ENCODE peak calls at places on chromosomes 3 and 15, in eight cellular contexts. One of them, this sample, is unnamed.

GRCh38 chr3:57706462-57706861 is 13.6 kb upstream of the DENND6A start:
- DNase-seq in colonic mucosa: peak; percentile 21
- DNase-seq in activated T-helper 1 cell treated with anti-CD3 and anti-CD28 coated beads, Interleukin-12 subunit alpha, Interleukin-12 subunit beta, Interleukin-2, Interleukin-4 antibody, amounts not matched to agents 30 ng/mL and 10 ng/mL and 1 ng/mL, durations not matched to agents 14 hours and 24 hours and 36 hours: no peak
- DNase-seq in activated T-helper 9 cell treated with anti-CD3 and anti-CD28 coated beads, Interleukin-2, amount 50 U/mL, for 16 hours: no peak
- DNase-seq in cerebellum: no peak
- DNase-seq in SK-MEL-5: no peak
- DNase-seq in M059J: peak; percentile 74
- DNase-seq in NCI-H460: no peak
- DNase-seq in this sample: no peak

GRCh38 chr3:129558772-129559564 is 16.0 kb downstream of the H1-8 start:
- DNase-seq in colonic mucosa: no peak
- DNase-seq in cerebellum: no peak
- DNase-seq in SK-MEL-5: no peak
- DNase-seq in M059J: peak; percentile 98
- DNase-seq in activated T-helper 9 cell treated with anti-CD3 and anti-CD28 coated beads, Interleukin-2, amount 50 U/mL, for 16 hours: no peak
- DNase-seq in NCI-H460: no peak
- DNase-seq in activated T-helper 1 cell treated with anti-CD3 and anti-CD28 coated beads, Interleukin-12 subunit alpha, Interleukin-12 subunit beta, Interleukin-2, Interleukin-4 antibody, amounts not matched to agents 30 ng/mL and 10 ng/mL and 1 ng/mL, durations not matched to agents 14 hours and 24 hours and 36 hours: no peak
- DNase-seq in this sample: no peak

GRCh38 chr3:62604746-62605351 is 231.5 kb upstream of the FEZF2 start:
- DNase-seq in NCI-H460: no peak
- DNase-seq in cerebellum: no peak
- DNase-seq in colonic mucosa: no peak
- DNase-seq in M059J: peak; percentile 24
- DNase-seq in SK-MEL-5: no peak
- DNase-seq in activated T-helper 1 cell treated with anti-CD3 and anti-CD28 coated beads, Interleukin-12 subunit alpha, Interleukin-12 subunit beta, Interleukin-2, Interleukin-4 antibody, amounts not matched to agents 30 ng/mL and 10 ng/mL and 1 ng/mL, durations not matched to agents 14 hours and 24 hours and 36 hours: no peak
- DNase-seq in activated T-helper 9 cell treated with anti-CD3 and anti-CD28 coated beads, Interleukin-2, amount 50 U/mL, for 16 hours: no peak
- DNase-seq in this sample: no peak

GRCh38 chr3:153829596-153830170 is 291.5 kb upstream of the ARHGEF26 start:
- DNase-seq in NCI-H460: peak; percentile 2
- DNase-seq in cerebellum: no peak
- DNase-seq in activated T-helper 1 cell treated with anti-CD3 and anti-CD28 coated beads, Interleukin-12 subunit alpha, Interleukin-12 subunit beta, Interleukin-2, Interleukin-4 antibody, amounts not matched to agents 30 ng/mL and 10 ng/mL and 1 ng/mL, durations not matched to agents 14 hours and 24 hours and 36 hours: no peak
- DNase-seq in colonic mucosa: no peak
- DNase-seq in M059J: peak; percentile 43
- DNase-seq in activated T-helper 9 cell treated with anti-CD3 and anti-CD28 coated beads, Interleukin-2, amount 50 U/mL, for 16 hours: no peak
- DNase-seq in SK-MEL-5: peak; percentile 5
- DNase-seq in this sample: no peak

GRCh38 chr3:8733332-8734094 is at the start of gene CAV3:
- DNase-seq in M059J: no peak
- DNase-seq in activated T-helper 9 cell treated with anti-CD3 and anti-CD28 coated beads, Interleukin-2, amount 50 U/mL, for 16 hours: no peak
- DNase-seq in cerebellum: no peak
- DNase-seq in colonic mucosa: no peak
- DNase-seq in NCI-H460: no peak
- DNase-seq in SK-MEL-5: no peak
- DNase-seq in activated T-helper 1 cell treated with anti-CD3 and anti-CD28 coated beads, Interleukin-12 subunit alpha, Interleukin-12 subunit beta, Interleukin-2, Interleukin-4 antibody, amounts not matched to agents 30 ng/mL and 10 ng/mL and 1 ng/mL, durations not matched to agents 14 hours and 24 hours and 36 hours: no peak
- DNase-seq in this sample: no peak

GRCh38 chr3:67381667-67382272 is 272.6 kb downstream of the SUCLG2 start:
- DNase-seq in colonic mucosa: no peak
- DNase-seq in NCI-H460: no peak
- DNase-seq in cerebellum: no peak
- DNase-seq in M059J: peak; percentile 2
- DNase-seq in SK-MEL-5: peak; percentile 42
- DNase-seq in activated T-helper 1 cell treated with anti-CD3 and anti-CD28 coated beads, Interleukin-12 subunit alpha, Interleukin-12 subunit beta, Interleukin-2, Interleukin-4 antibody, amounts not matched to agents 30 ng/mL and 10 ng/mL and 1 ng/mL, durations not matched to agents 14 hours and 24 hours and 36 hours: no peak
- DNase-seq in activated T-helper 9 cell treated with anti-CD3 and anti-CD28 coated beads, Interleukin-2, amount 50 U/mL, for 16 hours: no peak
- DNase-seq in this sample: peak; percentile 35

GRCh38 chr3:139909836-139910235 is 25.1 kb upstream of the CLSTN2 start:
- DNase-seq in cerebellum: no peak
- DNase-seq in NCI-H460: no peak
- DNase-seq in SK-MEL-5: no peak
- DNase-seq in colonic mucosa: no peak
- DNase-seq in M059J: no peak
- DNase-seq in activated T-helper 9 cell treated with anti-CD3 and anti-CD28 coated beads, Interleukin-2, amount 50 U/mL, for 16 hours: no peak
- DNase-seq in activated T-helper 1 cell treated with anti-CD3 and anti-CD28 coated beads, Interleukin-12 subunit alpha, Interleukin-12 subunit beta, Interleukin-2, Interleukin-4 antibody, amounts not matched to agents 30 ng/mL and 10 ng/mL and 1 ng/mL, durations not matched to agents 14 hours and 24 hours and 36 hours: no peak
- DNase-seq in this sample: no peak

GRCh38 chr15:68650901-68651709 is 72.3 kb downstream of the CORO2B start:
- DNase-seq in SK-MEL-5: peak; percentile 66
- DNase-seq in activated T-helper 9 cell treated with anti-CD3 and anti-CD28 coated beads, Interleukin-2, amount 50 U/mL, for 16 hours: peak; percentile 13
- DNase-seq in cerebellum: no peak
- DNase-seq in NCI-H460: peak; percentile 57
- DNase-seq in colonic mucosa: peak; percentile 63
- DNase-seq in M059J: no peak
- DNase-seq in activated T-helper 1 cell treated with anti-CD3 and anti-CD28 coated beads, Interleukin-12 subunit alpha, Interleukin-12 subunit beta, Interleukin-2, Interleukin-4 antibody, amounts not matched to agents 30 ng/mL and 10 ng/mL and 1 ng/mL, durations not matched to agents 14 hours and 24 hours and 36 hours: peak; percentile 29
- DNase-seq in this sample: peak; percentile 50

GRCh38 chr3:39639344-39640236 is 169.8 kb upstream of the MYRIP start:
- DNase-seq in activated T-helper 1 cell treated with anti-CD3 and anti-CD28 coated beads, Interleukin-12 subunit alpha, Interleukin-12 subunit beta, Interleukin-2, Interleukin-4 antibody, amounts not matched to agents 30 ng/mL and 10 ng/mL and 1 ng/mL, durations not matched to agents 14 hours and 24 hours and 36 hours: no peak
- DNase-seq in SK-MEL-5: peak; percentile 57
- DNase-seq in M059J: peak; percentile 93
- DNase-seq in cerebellum: no peak
- DNase-seq in colonic mucosa: no peak
- DNase-seq in NCI-H460: peak; percentile 90
- DNase-seq in activated T-helper 9 cell treated with anti-CD3 and anti-CD28 coated beads, Interleukin-2, amount 50 U/mL, for 16 hours: no peak
- DNase-seq in this sample: no peak

GRCh38 chr3:39210078-39210477 is 17.7 kb upstream of the XIRP1 start:
- DNase-seq in activated T-helper 1 cell treated with anti-CD3 and anti-CD28 coated beads, Interleukin-12 subunit alpha, Interleukin-12 subunit beta, Interleukin-2, Interleukin-4 antibody, amounts not matched to agents 30 ng/mL and 10 ng/mL and 1 ng/mL, durations not matched to agents 14 hours and 24 hours and 36 hours: no peak
- DNase-seq in M059J: no peak
- DNase-seq in NCI-H460: no peak
- DNase-seq in SK-MEL-5: no peak
- DNase-seq in colonic mucosa: no peak
- DNase-seq in cerebellum: no peak
- DNase-seq in activated T-helper 9 cell treated with anti-CD3 and anti-CD28 coated beads, Interleukin-2, amount 50 U/mL, for 16 hours: no peak
- DNase-seq in this sample: no peak

GRCh38 chr3:171417813-171418212 is 42.4 kb downstream of the TNIK start:
- DNase-seq in activated T-helper 9 cell treated with anti-CD3 and anti-CD28 coated beads, Interleukin-2, amount 50 U/mL, for 16 hours: no peak
- DNase-seq in SK-MEL-5: no peak
- DNase-seq in NCI-H460: no peak
- DNase-seq in M059J: peak; percentile 95
- DNase-seq in cerebellum: no peak
- DNase-seq in activated T-helper 1 cell treated with anti-CD3 and anti-CD28 coated beads, Interleukin-12 subunit alpha, Interleukin-12 subunit beta, Interleukin-2, Interleukin-4 antibody, amounts not matched to agents 30 ng/mL and 10 ng/mL and 1 ng/mL, durations not matched to agents 14 hours and 24 hours and 36 hours: no peak
- DNase-seq in colonic mucosa: no peak
- DNase-seq in this sample: no peak

GRCh38 chr15:25863067-25863967 is at the start of gene ATP10A:
- DNase-seq in SK-MEL-5: peak; percentile 28
- DNase-seq in cerebellum: no peak
- DNase-seq in M059J: no peak
- DNase-seq in activated T-helper 1 cell treated with anti-CD3 and anti-CD28 coated beads, Interleukin-12 subunit alpha, Interleukin-12 subunit beta, Interleukin-2, Interleukin-4 antibody, amounts not matched to agents 30 ng/mL and 10 ng/mL and 1 ng/mL, durations not matched to agents 14 hours and 24 hours and 36 hours: peak; percentile 68
- DNase-seq in activated T-helper 9 cell treated with anti-CD3 and anti-CD28 coated beads, Interleukin-2, amount 50 U/mL, for 16 hours: no peak
- DNase-seq in NCI-H460: no peak
- DNase-seq in colonic mucosa: no peak
- DNase-seq in this sample: no peak

GRCh38 chr3:105580551-105580950 is 213.8 kb downstream of the ALCAM start:
- DNase-seq in M059J: no peak
- DNase-seq in cerebellum: no peak
- DNase-seq in colonic mucosa: no peak
- DNase-seq in activated T-helper 1 cell treated with anti-CD3 and anti-CD28 coated beads, Interleukin-12 subunit alpha, Interleukin-12 subunit beta, Interleukin-2, Interleukin-4 antibody, amounts not matched to agents 30 ng/mL and 10 ng/mL and 1 ng/mL, durations not matched to agents 14 hours and 24 hours and 36 hours: no peak
- DNase-seq in SK-MEL-5: no peak
- DNase-seq in activated T-helper 9 cell treated with anti-CD3 and anti-CD28 coated beads, Interleukin-2, amount 50 U/mL, for 16 hours: no peak
- DNase-seq in NCI-H460: no peak
- DNase-seq in this sample: no peak

GRCh38 chr3:193851416-193851815 is 258.4 kb downstream of the OPA1 start:
- DNase-seq in M059J: no peak
- DNase-seq in activated T-helper 9 cell treated with anti-CD3 and anti-CD28 coated beads, Interleukin-2, amount 50 U/mL, for 16 hours: no peak
- DNase-seq in colonic mucosa: no peak
- DNase-seq in activated T-helper 1 cell treated with anti-CD3 and anti-CD28 coated beads, Interleukin-12 subunit alpha, Interleukin-12 subunit beta, Interleukin-2, Interleukin-4 antibody, amounts not matched to agents 30 ng/mL and 10 ng/mL and 1 ng/mL, durations not matched to agents 14 hours and 24 hours and 36 hours: no peak
- DNase-seq in SK-MEL-5: no peak
- DNase-seq in NCI-H460: no peak
- DNase-seq in cerebellum: no peak
- DNase-seq in this sample: no peak

GRCh38 chr3:71990545-71990944 is 205.6 kb upstream of the PROK2 start:
- DNase-seq in SK-MEL-5: no peak
- DNase-seq in NCI-H460: no peak
- DNase-seq in colonic mucosa: no peak
- DNase-seq in activated T-helper 9 cell treated with anti-CD3 and anti-CD28 coated beads, Interleukin-2, amount 50 U/mL, for 16 hours: no peak
- DNase-seq in activated T-helper 1 cell treated with anti-CD3 and anti-CD28 coated beads, Interleukin-12 subunit alpha, Interleukin-12 subunit beta, Interleukin-2, Interleukin-4 antibody, amounts not matched to agents 30 ng/mL and 10 ng/mL and 1 ng/mL, durations not matched to agents 14 hours and 24 hours and 36 hours: no peak
- DNase-seq in M059J: no peak
- DNase-seq in cerebellum: no peak
- DNase-seq in this sample: no peak

GRCh38 chr15:80434926-80435720 is 30.9 kb downstream of the ARNT2 start:
- DNase-seq in cerebellum: no peak
- DNase-seq in colonic mucosa: no peak
- DNase-seq in NCI-H460: no peak
- DNase-seq in SK-MEL-5: no peak
- DNase-seq in activated T-helper 9 cell treated with anti-CD3 and anti-CD28 coated beads, Interleukin-2, amount 50 U/mL, for 16 hours: no peak
- DNase-seq in M059J: no peak
- DNase-seq in activated T-helper 1 cell treated with anti-CD3 and anti-CD28 coated beads, Interleukin-12 subunit alpha, Interleukin-12 subunit beta, Interleukin-2, Interleukin-4 antibody, amounts not matched to agents 30 ng/mL and 10 ng/mL and 1 ng/mL, durations not matched to agents 14 hours and 24 hours and 36 hours: no peak
- DNase-seq in this sample: no peak

GRCh38 chr15:51757463-51757862 is 6.1 kb downstream of the TMOD2 start:
- DNase-seq in activated T-helper 1 cell treated with anti-CD3 and anti-CD28 coated beads, Interleukin-12 subunit alpha, Interleukin-12 subunit beta, Interleukin-2, Interleukin-4 antibody, amounts not matched to agents 30 ng/mL and 10 ng/mL and 1 ng/mL, durations not matched to agents 14 hours and 24 hours and 36 hours: no peak
- DNase-seq in SK-MEL-5: no peak
- DNase-seq in M059J: no peak
- DNase-seq in NCI-H460: no peak
- DNase-seq in activated T-helper 9 cell treated with anti-CD3 and anti-CD28 coated beads, Interleukin-2, amount 50 U/mL, for 16 hours: no peak
- DNase-seq in colonic mucosa: no peak
- DNase-seq in cerebellum: no peak
- DNase-seq in this sample: no peak

GRCh38 chr3:113697192-113698090 is 999 bp upstream of the USF3 start:
- DNase-seq in colonic mucosa: peak; percentile 60
- DNase-seq in cerebellum: peak; percentile 29
- DNase-seq in NCI-H460: peak; percentile 8
- DNase-seq in M059J: peak; percentile 51
- DNase-seq in activated T-helper 1 cell treated with anti-CD3 and anti-CD28 coated beads, Interleukin-12 subunit alpha, Interleukin-12 subunit beta, Interleukin-2, Interleukin-4 antibody, amounts not matched to agents 30 ng/mL and 10 ng/mL and 1 ng/mL, durations not matched to agents 14 hours and 24 hours and 36 hours: peak; percentile 2
- DNase-seq in SK-MEL-5: peak; percentile 40
- DNase-seq in activated T-helper 9 cell treated with anti-CD3 and anti-CD28 coated beads, Interleukin-2, amount 50 U/mL, for 16 hours: no peak
- DNase-seq in this sample: peak; percentile 20

GRCh38 chr3:10357592-10358308 is 36.8 kb upstream of the SEC13 start:
- DNase-seq in activated T-helper 1 cell treated with anti-CD3 and anti-CD28 coated beads, Interleukin-12 subunit alpha, Interleukin-12 subunit beta, Interleukin-2, Interleukin-4 antibody, amounts not matched to agents 30 ng/mL and 10 ng/mL and 1 ng/mL, durations not matched to agents 14 hours and 24 hours and 36 hours: no peak
- DNase-seq in activated T-helper 9 cell treated with anti-CD3 and anti-CD28 coated beads, Interleukin-2, amount 50 U/mL, for 16 hours: no peak
- DNase-seq in SK-MEL-5: peak; percentile 56
- DNase-seq in NCI-H460: no peak
- DNase-seq in cerebellum: no peak
- DNase-seq in colonic mucosa: no peak
- DNase-seq in M059J: peak; percentile 89
- DNase-seq in this sample: no peak

GRCh38 chr15:50418041-50418583 is 6.1 kb upstream of the USP8 start:
- DNase-seq in SK-MEL-5: no peak
- DNase-seq in colonic mucosa: no peak
- DNase-seq in cerebellum: no peak
- DNase-seq in NCI-H460: peak; percentile 9
- DNase-seq in activated T-helper 9 cell treated with anti-CD3 and anti-CD28 coated beads, Interleukin-2, amount 50 U/mL, for 16 hours: no peak
- DNase-seq in M059J: peak; percentile 19
- DNase-seq in activated T-helper 1 cell treated with anti-CD3 and anti-CD28 coated beads, Interleukin-12 subunit alpha, Interleukin-12 subunit beta, Interleukin-2, Interleukin-4 antibody, amounts not matched to agents 30 ng/mL and 10 ng/mL and 1 ng/mL, durations not matched to agents 14 hours and 24 hours and 36 hours: no peak
- DNase-seq in this sample: no peak

GRCh38 chr3:124121379-124122336 is 129.7 kb upstream of the ROPN1 start:
- DNase-seq in colonic mucosa: no peak
- DNase-seq in NCI-H460: no peak
- DNase-seq in M059J: no peak
- DNase-seq in activated T-helper 1 cell treated with anti-CD3 and anti-CD28 coated beads, Interleukin-12 subunit alpha, Interleukin-12 subunit beta, Interleukin-2, Interleukin-4 antibody, amounts not matched to agents 30 ng/mL and 10 ng/mL and 1 ng/mL, durations not matched to agents 14 hours and 24 hours and 36 hours: no peak
- DNase-seq in cerebellum: peak; percentile 24
- DNase-seq in activated T-helper 9 cell treated with anti-CD3 and anti-CD28 coated beads, Interleukin-2, amount 50 U/mL, for 16 hours: no peak
- DNase-seq in SK-MEL-5: no peak
- DNase-seq in this sample: no peak

GRCh38 chr3:128568602-128569490 is 75.8 kb upstream of the GATA2 start:
- DNase-seq in SK-MEL-5: no peak
- DNase-seq in NCI-H460: no peak
- DNase-seq in cerebellum: no peak
- DNase-seq in activated T-helper 9 cell treated with anti-CD3 and anti-CD28 coated beads, Interleukin-2, amount 50 U/mL, for 16 hours: no peak
- DNase-seq in colonic mucosa: no peak
- DNase-seq in activated T-helper 1 cell treated with anti-CD3 and anti-CD28 coated beads, Interleukin-12 subunit alpha, Interleukin-12 subunit beta, Interleukin-2, Interleukin-4 antibody, amounts not matched to agents 30 ng/mL and 10 ng/mL and 1 ng/mL, durations not matched to agents 14 hours and 24 hours and 36 hours: no peak
- DNase-seq in M059J: peak; percentile 53
- DNase-seq in this sample: no peak